ENCODE peak calls at places on chromosomes 1 and 21, in four cellular contexts. J is HEK293T, Q is WTC11, K is HepG2. H is an unnamed sample.

GRCh38 chr1:236619398-236619797 is 15.1 kb upstream of the HEATR1 start:
- DNase-seq in Q (no peak), J (no peak), K (no peak), H (no peak)

GRCh38 chr1:207088161-207088560 is 499 bp upstream of the C4BPB start:
- DNase-seq in K (no peak), J (no peak), Q (no peak), H (no peak)

GRCh38 chr21:30190554-30190953 is 23.9 kb upstream of the CLDN17 start:
- DNase-seq in J (no peak), Q (no peak), K (no peak), H (no peak)

GRCh38 chr1:221708987-221709386 is 32.9 kb downstream of the DUSP10 start:
- DNase-seq in Q (no peak), K (peak), J (no peak), H (no peak)

GRCh38 chr1:6348511-6349191 is 44.9 kb downstream of the ACOT7 start:
- DNase-seq in K (no peak), Q (no peak), J (no peak), H (no peak)

GRCh38 chr1:9689011-9689706 is 37.6 kb downstream of the PIK3CD start:
- DNase-seq in Q (peak), J (peak), K (peak), H (peak)

GRCh38 chr1:55632906-55633305 is 417.7 kb upstream of the USP24 start:
- DNase-seq in Q (no peak), J (peak), K (no peak), H (no peak)

GRCh38 chr1:19646771-19647319 is 2.7 kb downstream of the NBL1 start:
- DNase-seq in K (no peak), J (no peak), Q (no peak), H (no peak)

GRCh38 chr21:41678016-41678935 is 88.6 kb downstream of the RIPK4 start:
- DNase-seq in K (peak), J (no peak), Q (no peak), H (no peak)

GRCh38 chr21:37367758-37368535 is 1.4 kb downstream of the DYRK1A start:
- DNase-seq in Q (peak), K (no peak), J (no peak), H (peak)

GRCh38 chr1:207103892-207104373 is at the start of gene C4BPA:
- DNase-seq in Q (no peak), J (no peak), K (peak), H (no peak)

DNA sequence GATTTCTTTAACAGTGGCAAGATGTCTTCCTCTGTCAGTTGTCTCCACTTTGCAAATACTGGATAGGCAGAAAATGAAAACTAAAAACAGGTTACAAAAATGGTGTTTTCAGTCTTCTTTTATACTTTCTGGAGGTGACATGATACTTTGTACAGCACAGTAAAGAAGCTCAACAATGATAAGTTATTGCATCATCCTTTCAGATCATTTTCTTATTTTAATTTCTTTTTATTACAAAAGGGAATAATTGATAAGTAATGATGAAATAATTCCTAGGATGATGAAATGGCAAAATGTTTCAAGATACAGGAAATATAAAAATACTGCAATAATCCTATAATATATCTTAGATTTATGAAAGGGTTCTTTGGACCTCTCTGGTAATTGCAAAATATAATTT is 16.5 kb downstream of the GORAB start:
- DNase-seq in Q (no peak), J (no peak), K (no peak), H (no peak)
- TF ChIP-seq ELF4 in Q (no peak), J (no peak), K (no peak), H (no peak)

GRCh38 chr1:178867670-178868069 is 3.2 kb downstream of the ANGPTL1 start:
- DNase-seq in J (no peak), Q (no peak), K (no peak), H (no peak)

GRCh38 chr1:178871551-178872320 is 859 bp upstream of the ANGPTL1 start:
- DNase-seq in J (no peak), K (peak), Q (no peak), H (no peak)

GRCh38 chr1:178868700-178869099 is 2.2 kb downstream of the ANGPTL1 start:
- DNase-seq in K (no peak), Q (no peak), J (no peak), H (no peak)

GRCh38 chr1:178869114-178869697 is 1.7 kb downstream of the ANGPTL1 start:
- DNase-seq in K (no peak), Q (no peak), J (no peak), H (no peak)

DNA sequence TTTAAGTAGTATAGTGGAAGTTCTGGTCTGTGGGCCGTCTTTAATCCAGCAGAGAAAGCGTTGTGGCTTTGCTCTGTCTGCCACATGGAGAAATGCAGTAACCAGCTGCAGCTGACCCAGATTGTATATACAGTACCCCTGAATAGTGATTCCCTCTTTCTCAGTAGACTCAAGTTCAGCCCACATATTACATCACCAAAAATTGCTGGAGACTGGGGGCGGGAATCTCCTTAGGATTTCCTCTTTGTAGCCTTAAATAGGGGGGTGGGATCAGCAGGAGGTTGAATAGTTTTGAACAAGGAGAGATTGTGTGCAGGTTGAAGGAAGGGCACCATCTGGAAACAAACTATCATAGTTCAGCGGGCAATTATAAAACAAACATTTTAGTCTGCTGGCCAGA is at the start of gene ANGPTL1:
- DNase-seq in K (peak), Q (no peak), J (no peak), H (no peak)
- TF ChIP-seq ELF4 in K (no peak), Q (no peak), J (no peak), H (no peak)

GRCh38 chr1:99490031-99490430 is 155.9 kb upstream of the PALMD start:
- DNase-seq in K (no peak), J (no peak), Q (no peak), H (no peak)
- TF ChIP-seq ELF4 in K (no peak), J (no peak), Q (no peak), H (no peak)

GRCh38 chr1:170668301-170668789 is 4.4 kb downstream of the PRRX1 start:
- DNase-seq in K (no peak), J (no peak), Q (no peak), H (no peak)
- TF ChIP-seq ELF4 in K (no peak), J (no peak), Q (no peak), H (no peak)

DNA sequence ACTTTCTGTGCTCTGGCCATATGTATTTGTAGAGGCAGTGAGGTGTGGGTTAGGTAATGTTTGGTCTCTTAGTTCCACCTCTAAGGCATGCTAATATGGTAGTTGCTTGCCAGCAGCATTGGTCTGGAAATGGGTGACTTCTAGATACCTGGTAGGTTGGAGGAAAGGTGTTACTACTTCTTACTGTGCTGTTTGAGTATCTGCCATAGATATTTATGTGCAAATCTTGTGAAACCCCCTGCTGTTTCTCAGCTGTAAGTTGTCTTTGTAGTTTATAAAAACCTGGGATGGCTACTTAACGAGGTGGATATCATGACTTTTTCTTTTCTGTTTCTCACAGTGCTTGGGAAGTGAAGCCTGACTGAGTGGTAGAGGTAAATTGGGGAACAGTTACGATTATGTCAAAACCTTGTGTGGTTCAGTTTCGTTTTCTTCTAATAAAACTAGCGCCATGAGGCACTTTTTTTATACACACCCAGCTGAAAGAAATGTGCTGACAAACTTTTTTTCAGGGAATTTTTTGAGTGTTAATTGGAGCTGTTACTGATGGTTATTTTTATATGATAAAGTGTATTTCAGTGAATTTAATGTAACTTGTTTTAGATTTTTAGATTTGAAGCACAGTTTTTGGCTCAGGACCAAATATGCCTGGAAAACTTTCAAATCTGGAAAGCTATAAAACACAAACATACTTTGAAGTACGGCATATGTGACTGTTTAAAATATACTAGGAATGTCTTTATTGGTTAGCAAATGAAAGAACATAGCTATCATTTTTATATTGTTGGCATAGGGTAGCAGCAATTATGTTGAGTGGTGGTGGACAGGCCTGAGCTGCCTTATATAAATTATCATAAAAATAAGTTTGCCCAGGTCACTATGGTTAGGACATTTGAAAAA is 42.1 kb downstream of the CAMSAP2 start:
- DNase-seq in J (no peak), K (no peak), Q (no peak), H (no peak)
- TF ChIP-seq ELF4 in J (no peak), K (no peak), Q (no peak), H (no peak)

GRCh38 chr1:25879675-25880074 is 4.2 kb upstream of the PAQR7 start:
- DNase-seq in Q (no peak), J (no peak), K (no peak), H (no peak)
- TF ChIP-seq ELF4 in Q (no peak), J (no peak), K (no peak), H (no peak)

GRCh38 chr1:223720987-223721591 is 8.8 kb downstream of the CAPN2 start:
- DNase-seq in K (no peak), J (no peak), Q (no peak), H (no peak)

GRCh38 chr1:223716302-223716862 is 4.0 kb downstream of the CAPN2 start:
- DNase-seq in K (no peak), J (no peak), Q (no peak), H (no peak)

GRCh38 chr1:223717123-223717522 is 4.8 kb downstream of the CAPN2 start:
- DNase-seq in Q (no peak), K (no peak), J (no peak), H (no peak)

GRCh38 chr1:223717695-223718363 is 5.5 kb downstream of the CAPN2 start:
- DNase-seq in K (no peak), Q (no peak), J (no peak), H (no peak)

GRCh38 chr1:223718850-223719249 is 6.5 kb downstream of the CAPN2 start:
- DNase-seq in Q (peak), K (no peak), J (no peak), H (no peak)
- TF ChIP-seq ELF4 in Q (no peak), K (no peak), J (no peak), H (no peak)